ENCODE peak calls at places on chromosome 18, in four cellular contexts. T, O, R and Y are unnamed samples. For H3K36me3, the result is how much of the 10 kb centered on the place peaks cover.

GRCh38 chr18:45657357-45658335 is 42.4 kb downstream of the SLC14A2 start:
- DNase-seq in O (no peak), R (no peak), T (no peak), Y (no peak)

GRCh38 chr18:79644006-79644665 is 35.5 kb upstream of the CTDP1 start:
- DNase-seq in O (peak), R (peak), T (no peak), Y (peak)

GRCh38 chr18:79518683-79519128 is 123.0 kb downstream of the NFATC1 start:
- DNase-seq in R (no peak), O (no peak), T (no peak), Y (no peak)

GRCh38 chr18:7532942-7533341 is 34.2 kb upstream of the PTPRM start:
- DNase-seq in O (no peak), R (no peak), T (no peak), Y (no peak)

GRCh38 chr18:49731860-49732311 is 81.4 kb downstream of the ACAA2 start:
- DNase-seq in T (no peak), O (no peak), R (no peak), Y (no peak)

GRCh38 chr18:29248856-29249255 is 1071.9 kb upstream of the CDH2 start:
- DNase-seq in R (no peak), O (no peak), T (no peak), Y (no peak)

GRCh38 chr18:58097907-58098166 is 53.8 kb downstream of the NEDD4L start:
- DNase-seq in O (no peak), R (no peak), T (no peak), Y (no peak)

GRCh38 chr18:45642238-45642637 is 27.0 kb downstream of the SLC14A2 start:
- DNase-seq in T (no peak), O (no peak), R (no peak), Y (no peak)

GRCh38 chr18:4438938-4439337 is 16.2 kb downstream of the DLGAP1 start:
- DNase-seq in O (no peak), T (no peak), R (no peak), Y (no peak)

DNA sequence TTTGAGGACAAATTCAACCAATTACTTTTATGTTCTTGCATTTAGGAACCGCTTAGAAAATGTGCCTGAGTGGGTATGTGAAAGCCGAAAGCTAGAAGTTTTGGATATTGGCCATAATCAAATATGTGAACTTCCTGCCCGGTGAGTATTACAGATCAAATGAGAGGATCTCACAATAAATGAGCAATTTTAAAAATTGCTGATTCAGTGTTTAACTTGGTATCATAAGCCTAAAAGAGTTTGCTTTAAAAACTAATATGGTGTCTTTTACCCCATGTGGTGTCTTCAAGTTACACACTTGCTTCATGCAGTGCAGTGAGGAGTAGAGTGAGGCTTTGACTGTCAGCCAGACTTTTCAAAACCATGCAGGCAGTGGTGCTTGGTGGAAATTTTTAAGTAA is 199.5 kb downstream of the PHLPP1 start:
- DNase-seq in T (no peak), O (no peak), R (no peak), Y (no peak)
- H3K36me3 ChIP-seq in T (under half), O (under half), R (under half), Y (under half)

GRCh38 chr18:9123520-9123919 is 13.1 kb upstream of the ANKRD12 start:
- DNase-seq in R (no peak), O (no peak), T (no peak), Y (no peak)
- H3K36me3 ChIP-seq in R (under half), O (under half), T (under half), Y (under half)

GRCh38 chr18:62555135-62555534 is 32.3 kb downstream of the ZCCHC2 start:
- DNase-seq in O (peak), T (no peak), R (no peak), Y (no peak)

GRCh38 chr18:62550746-62551145 is 27.9 kb downstream of the ZCCHC2 start:
- DNase-seq in O (no peak), T (no peak), R (no peak), Y (no peak)

GRCh38 chr18:62554083-62554815 is 31.4 kb downstream of the ZCCHC2 start:
- DNase-seq in R (no peak), T (no peak), O (peak), Y (no peak)

GRCh38 chr18:62549755-62550154 is 26.9 kb downstream of the ZCCHC2 start:
- DNase-seq in R (no peak), O (no peak), T (no peak), Y (no peak)

DNA sequence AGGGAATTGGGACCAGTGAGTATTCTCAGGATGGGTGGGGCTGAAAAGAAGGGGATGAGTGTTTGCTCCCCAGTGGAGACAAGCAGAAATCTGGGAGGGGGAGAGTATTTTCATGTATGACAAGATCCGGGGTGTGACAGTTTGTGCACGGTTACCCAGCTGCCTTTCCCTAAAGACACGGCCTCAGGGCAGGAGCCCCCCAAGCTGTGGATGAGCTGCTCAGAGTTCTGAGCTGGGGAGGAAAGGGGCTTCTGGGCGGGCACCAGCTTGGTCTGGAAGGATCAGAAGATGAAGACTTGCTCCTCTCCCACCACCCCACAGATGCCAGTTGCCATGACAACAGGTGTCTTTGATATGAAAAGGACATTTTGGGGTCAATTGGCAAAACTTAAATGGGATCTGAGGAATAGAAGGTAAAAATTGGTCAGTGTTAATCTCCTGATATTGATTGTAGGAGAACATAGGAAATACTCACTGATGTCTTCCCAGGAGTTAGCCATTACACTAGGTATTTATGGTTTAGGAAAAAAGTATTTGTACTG is 29.2 kb downstream of the ZCCHC2 start:
- DNase-seq in O (no peak), T (no peak), R (no peak), Y (no peak)
- H3K36me3 ChIP-seq in O (under half), T (under half), R (under half), Y (under half)

DNA sequence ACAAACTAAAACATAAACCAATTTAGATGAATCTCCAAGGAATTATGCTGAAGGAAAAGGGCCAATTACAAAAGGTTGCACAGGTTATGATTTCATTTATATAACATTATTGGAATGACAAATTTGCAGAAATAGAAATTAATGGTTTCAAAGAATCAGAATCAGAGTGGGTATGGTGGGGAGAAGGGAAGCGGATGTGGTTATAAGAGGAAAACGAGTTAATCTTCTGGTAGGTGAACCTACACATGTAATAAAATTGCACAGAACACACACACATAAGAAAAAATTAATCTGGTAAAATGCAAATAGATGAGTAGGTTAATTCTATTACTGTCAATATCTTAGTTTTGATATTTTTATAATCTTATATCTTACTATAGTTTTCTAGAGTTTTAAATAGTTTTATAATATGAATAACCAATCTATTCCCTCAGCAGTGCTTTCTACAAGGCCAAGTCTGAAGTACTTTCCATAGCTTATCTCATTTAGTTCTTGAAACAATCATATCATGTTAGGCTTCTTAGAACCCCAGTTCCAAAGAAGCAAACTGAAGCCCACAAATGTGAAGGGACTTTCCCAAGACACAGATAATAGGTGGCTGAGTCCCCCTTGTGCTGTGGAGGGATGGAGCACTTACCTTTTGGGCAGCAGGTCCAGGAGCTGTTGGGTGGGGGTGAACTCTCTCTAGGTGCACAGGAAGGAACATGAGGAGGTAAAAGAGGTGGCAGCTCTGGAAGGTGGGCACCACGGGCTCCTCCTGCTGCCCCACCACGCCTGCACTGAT is 31.5 kb downstream of the ZNF519 start:
- DNase-seq in R (no peak), T (no peak), O (no peak), Y (no peak)
- H3K36me3 ChIP-seq in R (under half), T (under half), O (under half), Y (under half)

DNA sequence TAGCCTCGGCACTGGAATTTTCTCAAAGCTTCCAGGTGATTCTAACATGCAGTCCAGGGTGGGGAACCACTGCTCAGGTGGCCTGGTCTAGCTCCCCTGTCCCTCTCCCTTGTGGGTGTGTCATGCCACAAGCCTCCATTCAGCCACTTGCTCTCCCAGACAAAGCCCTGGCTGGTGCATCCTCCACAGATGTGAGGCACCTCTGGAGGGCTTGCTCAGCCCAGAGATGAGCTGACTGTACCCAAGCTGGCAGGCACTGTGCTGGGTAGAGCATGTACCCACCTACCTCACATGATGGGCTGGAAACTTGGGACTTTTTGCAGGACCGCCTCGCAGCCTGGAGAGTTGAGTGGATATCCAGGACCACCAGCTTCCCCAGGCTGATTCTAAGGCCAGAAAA is 88.1 kb downstream of the ZBTB7C start:
- DNase-seq in R (no peak), T (no peak), O (no peak), Y (no peak)
- H3K36me3 ChIP-seq in R (under half), T (under half), O (under half), Y (under half)

DNA sequence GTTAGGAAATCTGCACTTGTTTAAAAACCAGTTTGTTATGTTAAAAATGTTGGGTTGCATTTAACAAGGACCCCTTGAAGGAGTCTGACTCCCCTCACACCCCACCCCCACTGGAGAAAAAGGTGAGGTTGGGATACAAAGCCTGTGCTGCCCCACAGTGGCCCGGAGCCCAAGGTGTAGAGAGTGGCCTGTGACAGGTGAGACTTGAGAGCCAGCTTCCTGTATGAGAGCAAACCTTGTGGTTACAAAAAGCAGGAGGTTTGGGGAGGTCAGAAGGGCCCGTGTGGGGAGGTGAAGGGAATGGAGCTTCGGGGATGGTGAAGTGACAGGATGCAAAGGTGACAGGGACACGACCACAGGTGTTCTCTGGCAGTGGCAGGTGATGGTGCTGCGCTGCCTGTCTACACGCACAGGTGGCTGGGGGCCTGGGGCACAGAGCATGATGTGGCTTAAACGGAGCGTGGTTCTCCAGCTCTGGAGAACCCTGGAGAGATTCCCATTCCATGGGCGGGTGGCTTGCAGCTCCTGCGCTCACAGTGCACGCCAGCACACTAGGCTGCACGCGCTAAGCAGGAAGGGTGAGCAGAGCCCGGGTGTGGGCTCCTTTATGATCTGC is 29.0 kb downstream of the IMPA2 start:
- DNase-seq in T (no peak), O (no peak), R (no peak), Y (no peak)
- H3K36me3 ChIP-seq in T (under half), O (under half), R (under half), Y (under half)

GRCh38 chr18:12248926-12249720 is 5.0 kb upstream of the CIDEA start:
- DNase-seq in R (no peak), O (no peak), T (no peak), Y (no peak)

GRCh38 chr18:12242658-12243260 is 11.4 kb upstream of the CIDEA start:
- DNase-seq in T (no peak), R (no peak), O (no peak), Y (no peak)

GRCh38 chr18:12246849-12247808 is 7.0 kb upstream of the CIDEA start:
- DNase-seq in R (no peak), T (no peak), O (peak), Y (no peak)

GRCh38 chr18:12247946-12248345 is 6.2 kb upstream of the CIDEA start:
- DNase-seq in O (no peak), R (no peak), T (no peak), Y (no peak)

GRCh38 chr18:12245793-12246135 is 8.4 kb upstream of the CIDEA start:
- DNase-seq in R (no peak), T (no peak), O (no peak), Y (no peak)
- H3K36me3 ChIP-seq in R (under half), T (under half), O (under half), Y (under half)

GRCh38 chr18:10201655-10202054 is 252.8 kb upstream of the APCDD1 start:
- DNase-seq in O (no peak), T (no peak), R (no peak), Y (no peak)

GRCh38 chr18:10205136-10205535 is 249.3 kb upstream of the APCDD1 start:
- DNase-seq in R (no peak), O (no peak), T (no peak), Y (no peak)

GRCh38 chr18:10201226-10201625 is 253.2 kb upstream of the APCDD1 start:
- DNase-seq in T (no peak), O (no peak), R (no peak), Y (no peak)

GRCh38 chr18:10207682-10208081 is 246.8 kb upstream of the APCDD1 start:
- DNase-seq in T (no peak), O (no peak), R (no peak), Y (no peak)

DNA sequence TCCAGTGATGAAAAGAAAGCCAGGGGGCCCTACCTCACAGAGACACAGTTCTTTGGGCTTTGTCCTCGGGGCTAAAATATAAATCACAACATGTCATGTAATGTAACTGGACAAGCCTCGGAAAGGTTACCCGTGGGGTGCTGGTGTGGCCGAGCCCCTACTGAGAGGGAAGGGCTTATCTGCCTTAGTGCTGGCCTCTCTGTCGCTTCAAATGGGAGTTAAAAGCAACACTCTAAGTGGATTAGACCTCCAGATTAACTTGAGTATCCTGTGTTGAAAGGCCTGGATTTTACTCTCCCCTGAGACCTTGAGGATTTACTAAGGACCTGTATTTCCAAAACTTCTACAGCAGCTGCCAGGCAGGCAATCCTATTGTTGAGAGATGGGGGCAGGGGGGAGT is 251.5 kb upstream of the APCDD1 start:
- DNase-seq in T (no peak), R (no peak), O (no peak), Y (no peak)
- H3K36me3 ChIP-seq in T (under half), R (under half), O (under half), Y (under half)